ENCODE peak calls at places on chromosome 5, in nine cellular contexts. One of them, this sample, is unnamed.

GRCh38 chr5:174243904-174244303 is 198.4 kb downstream of the NSG2 start:
- DNase-seq in AG08395: no peak
- DNase-seq in activated CD8-positive, alpha-beta memory T cell treated with anti-CD3 and anti-CD28 coated beads for 48 hours: no peak
- DNase-seq in Ammon's horn: no peak
- DNase-seq in T follicular helper cell: no peak
- DNase-seq in cardiac muscle cell: no peak
- DNase-seq in HT1080: no peak
- DNase-seq in activated gamma-delta T cell treated with Interleukin-2 at 50 U/mL for 16 hours: no peak
- DNase-seq in GM04504: no peak
- DNase-seq in this sample: no peak

GRCh38 chr5:150449491-150450339 is at the start of gene RPS14:
- DNase-seq in Ammon's horn: peak; percentile 91
- DNase-seq in activated CD8-positive, alpha-beta memory T cell treated with anti-CD3 and anti-CD28 coated beads for 48 hours: peak; percentile 83
- DNase-seq in AG08395: peak; percentile 95
- DNase-seq in T follicular helper cell: peak; percentile 93
- DNase-seq in activated gamma-delta T cell treated with Interleukin-2 at 50 U/mL for 16 hours: peak; percentile 93
- DNase-seq in HT1080: peak; percentile 94
- DNase-seq in GM04504: peak; percentile 87
- DNase-seq in cardiac muscle cell: peak; percentile 97
- DNase-seq in this sample: peak; percentile 96

GRCh38 chr5:59025734-59026133 is 442.9 kb downstream of the RAB3C start:
- DNase-seq in Ammon's horn: no peak
- DNase-seq in activated gamma-delta T cell treated with Interleukin-2 at 50 U/mL for 16 hours: no peak
- DNase-seq in GM04504: no peak
- DNase-seq in AG08395: no peak
- DNase-seq in cardiac muscle cell: no peak
- DNase-seq in T follicular helper cell: no peak
- DNase-seq in HT1080: no peak
- DNase-seq in activated CD8-positive, alpha-beta memory T cell treated with anti-CD3 and anti-CD28 coated beads for 48 hours: no peak
- DNase-seq in this sample: no peak

GRCh38 chr5:154298060-154298459 is 107.5 kb downstream of the GALNT10 start:
- DNase-seq in activated gamma-delta T cell treated with Interleukin-2 at 50 U/mL for 16 hours: no peak
- DNase-seq in T follicular helper cell: no peak
- DNase-seq in activated CD8-positive, alpha-beta memory T cell treated with anti-CD3 and anti-CD28 coated beads for 48 hours: no peak
- DNase-seq in GM04504: no peak
- DNase-seq in cardiac muscle cell: no peak
- DNase-seq in Ammon's horn: peak; percentile 49
- DNase-seq in HT1080: no peak
- DNase-seq in AG08395: no peak
- DNase-seq in this sample: no peak

GRCh38 chr5:74212336-74212735 is 428.2 kb downstream of the ENC1 start:
- DNase-seq in AG08395: peak; percentile 19
- DNase-seq in cardiac muscle cell: peak; percentile 46
- DNase-seq in Ammon's horn: no peak
- DNase-seq in GM04504: no peak
- DNase-seq in activated gamma-delta T cell treated with Interleukin-2 at 50 U/mL for 16 hours: no peak
- DNase-seq in T follicular helper cell: no peak
- DNase-seq in activated CD8-positive, alpha-beta memory T cell treated with anti-CD3 and anti-CD28 coated beads for 48 hours: no peak
- DNase-seq in HT1080: peak; percentile 55
- DNase-seq in this sample: peak; percentile 53

GRCh38 chr5:160268111-160268510 is 38.8 kb downstream of the FABP6 start:
- DNase-seq in Ammon's horn: no peak
- DNase-seq in activated CD8-positive, alpha-beta memory T cell treated with anti-CD3 and anti-CD28 coated beads for 48 hours: no peak
- DNase-seq in HT1080: no peak
- DNase-seq in T follicular helper cell: no peak
- DNase-seq in activated gamma-delta T cell treated with Interleukin-2 at 50 U/mL for 16 hours: no peak
- DNase-seq in AG08395: no peak
- DNase-seq in cardiac muscle cell: no peak
- DNase-seq in GM04504: no peak
- DNase-seq in this sample: no peak

GRCh38 chr5:26847041-26847736 is 191.2 kb downstream of the CDH9 start:
- DNase-seq in activated CD8-positive, alpha-beta memory T cell treated with anti-CD3 and anti-CD28 coated beads for 48 hours: no peak
- DNase-seq in HT1080: peak; percentile 47
- DNase-seq in T follicular helper cell: no peak
- DNase-seq in GM04504: no peak
- DNase-seq in activated gamma-delta T cell treated with Interleukin-2 at 50 U/mL for 16 hours: no peak
- DNase-seq in Ammon's horn: no peak
- DNase-seq in cardiac muscle cell: no peak
- DNase-seq in AG08395: no peak
- DNase-seq in this sample: peak; percentile 24

GRCh38 chr5:39217365-39218281 is 1.7 kb downstream of the FYB1 start:
- DNase-seq in AG08395: peak; percentile 84
- DNase-seq in Ammon's horn: peak; percentile 88
- DNase-seq in T follicular helper cell: peak; percentile 70
- DNase-seq in GM04504: peak; percentile 58
- DNase-seq in activated gamma-delta T cell treated with Interleukin-2 at 50 U/mL for 16 hours: peak; percentile 77
- DNase-seq in cardiac muscle cell: peak; percentile 90
- DNase-seq in activated CD8-positive, alpha-beta memory T cell treated with anti-CD3 and anti-CD28 coated beads for 48 hours: no peak
- DNase-seq in HT1080: peak; percentile 66
- DNase-seq in this sample: peak; percentile 62

GRCh38 chr5:115297043-115297442 is 589 bp upstream of the CCDC112 start:
- DNase-seq in T follicular helper cell: no peak
- DNase-seq in AG08395: peak; percentile 20
- DNase-seq in GM04504: no peak
- DNase-seq in cardiac muscle cell: peak; percentile 42
- DNase-seq in activated CD8-positive, alpha-beta memory T cell treated with anti-CD3 and anti-CD28 coated beads for 48 hours: no peak
- DNase-seq in HT1080: peak; percentile 8
- DNase-seq in Ammon's horn: no peak
- DNase-seq in activated gamma-delta T cell treated with Interleukin-2 at 50 U/mL for 16 hours: no peak
- DNase-seq in this sample: peak; percentile 6

GRCh38 chr5:176559683-176560082 is 10.5 kb downstream of the CDHR2 start:
- DNase-seq in activated CD8-positive, alpha-beta memory T cell treated with anti-CD3 and anti-CD28 coated beads for 48 hours: no peak
- DNase-seq in T follicular helper cell: no peak
- DNase-seq in activated gamma-delta T cell treated with Interleukin-2 at 50 U/mL for 16 hours: peak; percentile 23
- DNase-seq in Ammon's horn: no peak
- DNase-seq in GM04504: no peak
- DNase-seq in AG08395: no peak
- DNase-seq in cardiac muscle cell: no peak
- DNase-seq in HT1080: no peak
- DNase-seq in this sample: no peak

GRCh38 chr5:124847907-124848306 is 101.5 kb upstream of the ZNF608 start:
- DNase-seq in HT1080: no peak
- DNase-seq in cardiac muscle cell: no peak
- DNase-seq in activated CD8-positive, alpha-beta memory T cell treated with anti-CD3 and anti-CD28 coated beads for 48 hours: no peak
- DNase-seq in Ammon's horn: no peak
- DNase-seq in activated gamma-delta T cell treated with Interleukin-2 at 50 U/mL for 16 hours: no peak
- DNase-seq in GM04504: no peak
- DNase-seq in AG08395: no peak
- DNase-seq in T follicular helper cell: no peak
- DNase-seq in this sample: no peak

GRCh38 chr5:100903036-100903887 is at the start of gene ST8SIA4:
- DNase-seq in activated gamma-delta T cell treated with Interleukin-2 at 50 U/mL for 16 hours: peak; percentile 91
- DNase-seq in GM04504: no peak
- DNase-seq in HT1080: no peak
- DNase-seq in cardiac muscle cell: peak; percentile 65
- DNase-seq in Ammon's horn: peak; percentile 88
- DNase-seq in AG08395: no peak
- DNase-seq in activated CD8-positive, alpha-beta memory T cell treated with anti-CD3 and anti-CD28 coated beads for 48 hours: peak; percentile 74
- DNase-seq in T follicular helper cell: peak; percentile 88
- DNase-seq in this sample: peak; percentile 49

GRCh38 chr5:132227485-132228240 is at the start of gene P4HA2:
- DNase-seq in cardiac muscle cell: peak; percentile 77
- DNase-seq in activated gamma-delta T cell treated with Interleukin-2 at 50 U/mL for 16 hours: peak; percentile 23
- DNase-seq in T follicular helper cell: no peak
- DNase-seq in AG08395: peak; percentile 90
- DNase-seq in GM04504: no peak
- DNase-seq in activated CD8-positive, alpha-beta memory T cell treated with anti-CD3 and anti-CD28 coated beads for 48 hours: peak; percentile 15
- DNase-seq in Ammon's horn: peak; percentile 80
- DNase-seq in HT1080: peak; percentile 68
- DNase-seq in this sample: peak; percentile 87

This sample was measured in Daoy.